ENCODE peak calls at places on chromosomes 13 and 19, in eight cellular contexts. One of them, this sample, is unnamed.

GRCh38 chr19:13959962-13960862 is 7.9 kb downstream of the DCAF15 start:
- DNase-seq in right lobe of liver: no peak
- DNase-seq in brain microvascular endothelial cell: no peak
- DNase-seq in lower lobe of right lung: no peak
- DNase-seq in AG09319: no peak
- DNase-seq in CD4-positive, alpha-beta T cell: no peak
- DNase-seq in endothelial cell: peak; percentile 55
- DNase-seq in lung: no peak
- DNase-seq in this sample: no peak

GRCh38 chr19:2374808-2375207 is 14.7 kb downstream of the TMPRSS9 start:
- DNase-seq in AG09319: no peak
- DNase-seq in lung: no peak
- DNase-seq in CD4-positive, alpha-beta T cell: no peak
- DNase-seq in brain microvascular endothelial cell: no peak
- DNase-seq in endothelial cell: no peak
- DNase-seq in right lobe of liver: no peak
- DNase-seq in lower lobe of right lung: no peak
- DNase-seq in this sample: no peak

GRCh38 chr13:98429081-98429480 is 147.8 kb downstream of the STK24 start:
- DNase-seq in CD4-positive, alpha-beta T cell: no peak
- DNase-seq in lower lobe of right lung: no peak
- DNase-seq in brain microvascular endothelial cell: no peak
- DNase-seq in AG09319: no peak
- DNase-seq in endothelial cell: no peak
- DNase-seq in lung: no peak
- DNase-seq in right lobe of liver: no peak
- DNase-seq in this sample: no peak

GRCh38 chr13:75481176-75482069 is 546 bp downstream of the TBC1D4 start:
- DNase-seq in right lobe of liver: peak; percentile 54
- DNase-seq in brain microvascular endothelial cell: no peak
- DNase-seq in CD4-positive, alpha-beta T cell: no peak
- DNase-seq in endothelial cell: peak; percentile 42
- DNase-seq in lower lobe of right lung: peak; percentile 58
- DNase-seq in lung: peak; percentile 31
- DNase-seq in AG09319: no peak
- DNase-seq in this sample: peak; percentile 37

GRCh38 chr19:3743486-3743885 is 18.0 kb downstream of the APBA3 start:
- DNase-seq in lower lobe of right lung: no peak
- DNase-seq in right lobe of liver: no peak
- DNase-seq in endothelial cell: no peak
- DNase-seq in CD4-positive, alpha-beta T cell: no peak
- DNase-seq in lung: no peak
- DNase-seq in AG09319: no peak
- DNase-seq in brain microvascular endothelial cell: peak; percentile 28
- DNase-seq in this sample: no peak

GRCh38 chr13:23714672-23715071 is 144.5 kb downstream of the TNFRSF19 start:
- DNase-seq in CD4-positive, alpha-beta T cell: no peak
- DNase-seq in AG09319: no peak
- DNase-seq in brain microvascular endothelial cell: no peak
- DNase-seq in lower lobe of right lung: no peak
- DNase-seq in right lobe of liver: no peak
- DNase-seq in endothelial cell: no peak
- DNase-seq in lung: no peak
- DNase-seq in this sample: no peak

GRCh38 chr19:35790981-35791813 is 15.8 kb downstream of the ARHGAP33 start:
- DNase-seq in endothelial cell: no peak
- DNase-seq in lung: no peak
- DNase-seq in CD4-positive, alpha-beta T cell: no peak
- DNase-seq in brain microvascular endothelial cell: no peak
- DNase-seq in right lobe of liver: peak; percentile 48
- DNase-seq in lower lobe of right lung: no peak
- DNase-seq in AG09319: no peak
- DNase-seq in this sample: no peak

GRCh38 chr13:24683833-24684599 is 3.8 kb downstream of the ATP12A start:
- DNase-seq in AG09319: no peak
- DNase-seq in CD4-positive, alpha-beta T cell: peak; percentile 58
- DNase-seq in endothelial cell: peak; percentile 82
- DNase-seq in brain microvascular endothelial cell: peak; percentile 29
- DNase-seq in lung: peak; percentile 50
- DNase-seq in lower lobe of right lung: peak; percentile 65
- DNase-seq in right lobe of liver: peak; percentile 59
- DNase-seq in this sample: peak; percentile 11

GRCh38 chr19:45863840-45864628 is at the start of gene FOXA3:
- DNase-seq in endothelial cell: peak; percentile 71
- DNase-seq in lung: no peak
- DNase-seq in CD4-positive, alpha-beta T cell: peak; percentile 32
- DNase-seq in lower lobe of right lung: no peak
- DNase-seq in AG09319: no peak
- DNase-seq in brain microvascular endothelial cell: no peak
- DNase-seq in right lobe of liver: peak; percentile 85
- DNase-seq in this sample: peak; percentile 8

GRCh38 chr13:83007226-83007625 is 875.0 kb downstream of the SLITRK1 start:
- DNase-seq in brain microvascular endothelial cell: no peak
- DNase-seq in endothelial cell: no peak
- DNase-seq in right lobe of liver: no peak
- DNase-seq in lower lobe of right lung: no peak
- DNase-seq in CD4-positive, alpha-beta T cell: no peak
- DNase-seq in lung: no peak
- DNase-seq in AG09319: no peak
- DNase-seq in this sample: no peak

GRCh38 chr19:56080669-56081401 is 40.3 kb downstream of the ZNF787 start:
- DNase-seq in brain microvascular endothelial cell: peak; percentile 85
- DNase-seq in CD4-positive, alpha-beta T cell: peak; percentile 50
- DNase-seq in right lobe of liver: peak; percentile 78
- DNase-seq in lung: peak; percentile 82
- DNase-seq in AG09319: peak; percentile 31
- DNase-seq in endothelial cell: peak; percentile 81
- DNase-seq in lower lobe of right lung: peak; percentile 87
- DNase-seq in this sample: peak; percentile 70

GRCh38 chr13:49253997-49254396 is 6.3 kb downstream of the CDADC1 start:
- DNase-seq in lung: no peak
- DNase-seq in endothelial cell: no peak
- DNase-seq in brain microvascular endothelial cell: no peak
- DNase-seq in right lobe of liver: no peak
- DNase-seq in lower lobe of right lung: no peak
- DNase-seq in CD4-positive, alpha-beta T cell: no peak
- DNase-seq in AG09319: no peak
- DNase-seq in this sample: no peak

GRCh38 chr19:41753159-41753558 is 2.2 kb upstream of the CEACAM6 start:
- DNase-seq in endothelial cell: peak; percentile 77
- DNase-seq in AG09319: no peak
- DNase-seq in right lobe of liver: no peak
- DNase-seq in lung: peak; percentile 81
- DNase-seq in brain microvascular endothelial cell: peak; percentile 2
- DNase-seq in CD4-positive, alpha-beta T cell: peak; percentile 73
- DNase-seq in lower lobe of right lung: peak; percentile 87
- DNase-seq in this sample: no peak

GRCh38 chr13:30581582-30581981 is 36.1 kb upstream of the USPL1 start:
- DNase-seq in endothelial cell: peak; percentile 16
- DNase-seq in CD4-positive, alpha-beta T cell: no peak
- DNase-seq in right lobe of liver: no peak
- DNase-seq in brain microvascular endothelial cell: no peak
- DNase-seq in lung: no peak
- DNase-seq in lower lobe of right lung: no peak
- DNase-seq in AG09319: no peak
- DNase-seq in this sample: no peak

GRCh38 chr19:38032951-38033350 is 125.9 kb downstream of the SIPA1L3 start:
- DNase-seq in endothelial cell: no peak
- DNase-seq in right lobe of liver: no peak
- DNase-seq in CD4-positive, alpha-beta T cell: no peak
- DNase-seq in AG09319: no peak
- DNase-seq in lung: no peak
- DNase-seq in brain microvascular endothelial cell: no peak
- DNase-seq in lower lobe of right lung: no peak
- DNase-seq in this sample: peak; percentile 52

GRCh38 chr13:35818577-35819165 is 312.5 kb downstream of the DCLK1 start:
- DNase-seq in lung: no peak
- DNase-seq in right lobe of liver: no peak
- DNase-seq in CD4-positive, alpha-beta T cell: no peak
- DNase-seq in brain microvascular endothelial cell: no peak
- DNase-seq in endothelial cell: no peak
- DNase-seq in lower lobe of right lung: no peak
- DNase-seq in AG09319: peak; percentile 37
- DNase-seq in this sample: peak; percentile 55

GRCh38 chr19:8462601-8463000 is 17.8 kb downstream of the HNRNPM start:
- DNase-seq in brain microvascular endothelial cell: no peak
- DNase-seq in AG09319: no peak
- DNase-seq in lung: no peak
- DNase-seq in CD4-positive, alpha-beta T cell: no peak
- DNase-seq in lower lobe of right lung: no peak
- DNase-seq in right lobe of liver: no peak
- DNase-seq in endothelial cell: no peak
- DNase-seq in this sample: no peak

GRCh38 chr19:33132425-33132824 is 511 bp downstream of the WDR88 start:
- DNase-seq in AG09319: no peak
- DNase-seq in lower lobe of right lung: no peak
- DNase-seq in CD4-positive, alpha-beta T cell: no peak
- DNase-seq in brain microvascular endothelial cell: no peak
- DNase-seq in endothelial cell: peak; percentile 37
- DNase-seq in lung: no peak
- DNase-seq in right lobe of liver: no peak
- DNase-seq in this sample: no peak

GRCh38 chr13:47598340-47598911 is 402.6 kb downstream of the SUCLA2 start:
- DNase-seq in lung: no peak
- DNase-seq in lower lobe of right lung: no peak
- DNase-seq in right lobe of liver: no peak
- DNase-seq in endothelial cell: no peak
- DNase-seq in AG09319: no peak
- DNase-seq in CD4-positive, alpha-beta T cell: no peak
- DNase-seq in brain microvascular endothelial cell: no peak
- DNase-seq in this sample: peak; percentile 26
- TF ChIP-seq CTCF in lung: no peak
- TF ChIP-seq CTCF in lower lobe of right lung: peak; percentile 20
- TF ChIP-seq CTCF in right lobe of liver: peak; percentile 47
- TF ChIP-seq CTCF in endothelial cell: peak; percentile 47
- TF ChIP-seq CTCF in AG09319: peak; percentile 21
- TF ChIP-seq CTCF in CD4-positive, alpha-beta T cell: no peak
- TF ChIP-seq CTCF in brain microvascular endothelial cell: peak; percentile 5
- TF ChIP-seq CTCF in this sample: peak; percentile 34

DNA sequence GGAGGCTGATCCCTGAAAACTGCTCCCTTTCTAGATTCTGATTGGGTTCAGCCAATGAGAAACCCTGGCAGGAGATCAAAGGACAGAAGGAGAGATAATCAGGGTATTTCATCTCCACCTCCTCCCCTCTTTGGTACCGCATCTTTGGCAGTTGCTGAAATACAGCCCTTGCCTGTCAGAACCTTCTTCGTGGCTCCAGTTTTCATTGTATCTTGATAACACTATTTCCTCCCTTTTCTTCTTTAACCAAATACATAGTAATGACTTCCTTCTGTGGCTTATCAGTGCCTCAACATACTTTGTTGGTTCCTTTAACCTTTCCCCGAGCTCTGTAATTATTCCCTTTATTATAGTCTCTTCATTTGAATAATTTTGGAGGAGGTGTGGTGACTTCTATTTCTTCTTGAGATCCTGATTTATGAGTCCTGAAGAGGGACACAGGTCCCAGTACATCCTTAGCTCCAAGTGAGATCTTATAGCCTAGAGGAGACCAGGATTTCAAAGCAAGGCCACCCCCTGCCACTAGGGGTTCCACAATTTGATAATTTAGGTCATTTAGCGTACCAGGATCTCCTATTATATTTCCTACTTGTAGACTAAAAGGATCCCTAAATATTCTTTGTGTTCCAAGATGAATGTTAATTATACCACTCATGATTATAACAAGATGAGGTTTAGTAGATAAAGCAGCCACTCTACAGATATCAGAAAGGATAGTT is 98.0 kb downstream of the EDNRB start:
- DNase-seq in lower lobe of right lung: no peak
- DNase-seq in brain microvascular endothelial cell: no peak
- DNase-seq in AG09319: no peak
- DNase-seq in endothelial cell: no peak
- DNase-seq in CD4-positive, alpha-beta T cell: no peak
- DNase-seq in right lobe of liver: no peak
- DNase-seq in lung: no peak
- DNase-seq in this sample: no peak
- TF ChIP-seq CTCF in lower lobe of right lung: no peak
- TF ChIP-seq CTCF in brain microvascular endothelial cell: peak; percentile 35
- TF ChIP-seq CTCF in AG09319: no peak
- TF ChIP-seq CTCF in endothelial cell: peak; percentile 60
- TF ChIP-seq CTCF in CD4-positive, alpha-beta T cell: no peak
- TF ChIP-seq CTCF in right lobe of liver: no peak
- TF ChIP-seq CTCF in lung: no peak
- TF ChIP-seq CTCF in this sample: no peak

GRCh38 chr19:29841559-29842367 is 30.0 kb downstream of the CCNE1 start:
- DNase-seq in right lobe of liver: no peak
- DNase-seq in endothelial cell: no peak
- DNase-seq in lung: no peak
- DNase-seq in lower lobe of right lung: no peak
- DNase-seq in brain microvascular endothelial cell: peak; percentile 47
- DNase-seq in CD4-positive, alpha-beta T cell: no peak
- DNase-seq in AG09319: no peak
- DNase-seq in this sample: peak; percentile 9

GRCh38 chr19:29842471-29843179 is 30.8 kb downstream of the CCNE1 start:
- DNase-seq in AG09319: no peak
- DNase-seq in lower lobe of right lung: peak; percentile 65
- DNase-seq in right lobe of liver: no peak
- DNase-seq in lung: no peak
- DNase-seq in CD4-positive, alpha-beta T cell: no peak
- DNase-seq in endothelial cell: no peak
- DNase-seq in brain microvascular endothelial cell: no peak
- DNase-seq in this sample: no peak

GRCh38 chr19:29845576-29846176 is 33.9 kb downstream of the CCNE1 start:
- DNase-seq in CD4-positive, alpha-beta T cell: peak; percentile 16
- DNase-seq in endothelial cell: no peak
- DNase-seq in right lobe of liver: no peak
- DNase-seq in lower lobe of right lung: no peak
- DNase-seq in brain microvascular endothelial cell: peak; percentile 26
- DNase-seq in AG09319: no peak
- DNase-seq in lung: no peak
- DNase-seq in this sample: no peak

GRCh38 chr19:29843180-29844051 is 31.6 kb downstream of the CCNE1 start:
- DNase-seq in AG09319: no peak
- DNase-seq in lung: peak; percentile 32
- DNase-seq in brain microvascular endothelial cell: peak; percentile 1
- DNase-seq in right lobe of liver: peak; percentile 51
- DNase-seq in CD4-positive, alpha-beta T cell: no peak
- DNase-seq in endothelial cell: no peak
- DNase-seq in lower lobe of right lung: peak; percentile 52
- DNase-seq in this sample: no peak

GRCh38 chr19:29844891-29845575 is 33.2 kb downstream of the CCNE1 start:
- DNase-seq in brain microvascular endothelial cell: peak; percentile 86
- DNase-seq in CD4-positive, alpha-beta T cell: peak; percentile 97
- DNase-seq in right lobe of liver: peak; percentile 95
- DNase-seq in lower lobe of right lung: peak; percentile 95
- DNase-seq in AG09319: peak; percentile 67
- DNase-seq in lung: peak; percentile 94
- DNase-seq in endothelial cell: peak; percentile 95
- DNase-seq in this sample: peak; percentile 93
- TF ChIP-seq CTCF in brain microvascular endothelial cell: no peak
- TF ChIP-seq CTCF in CD4-positive, alpha-beta T cell: no peak
- TF ChIP-seq CTCF in right lobe of liver: no peak
- TF ChIP-seq CTCF in lower lobe of right lung: no peak
- TF ChIP-seq CTCF in AG09319: no peak
- TF ChIP-seq CTCF in lung: no peak
- TF ChIP-seq CTCF in endothelial cell: no peak
- TF ChIP-seq CTCF in this sample: peak; percentile 1

DNA sequence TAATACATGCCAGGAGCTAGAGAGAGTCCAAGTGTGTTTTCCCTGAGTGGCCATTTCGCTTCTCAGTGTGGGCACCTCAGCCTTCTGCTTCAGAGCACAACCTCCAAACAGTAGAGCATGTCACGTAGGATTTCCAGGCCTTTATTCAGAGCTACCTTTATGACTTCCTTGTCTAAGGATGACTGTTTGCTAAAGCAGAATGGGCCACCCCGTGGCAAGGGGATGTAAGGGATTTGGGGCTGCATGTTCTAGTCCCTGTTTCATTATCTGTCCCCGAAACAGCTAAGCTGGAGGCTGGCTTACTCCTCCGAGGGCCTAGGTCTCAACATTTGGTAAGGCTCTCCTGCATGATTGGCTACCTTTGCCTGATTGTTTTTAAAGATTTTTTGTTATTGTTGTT is 6.0 kb downstream of the RNASEH2B start:
- DNase-seq in lower lobe of right lung: no peak
- DNase-seq in right lobe of liver: no peak
- DNase-seq in endothelial cell: no peak
- DNase-seq in lung: no peak
- DNase-seq in AG09319: no peak
- DNase-seq in CD4-positive, alpha-beta T cell: no peak
- DNase-seq in brain microvascular endothelial cell: no peak
- DNase-seq in this sample: no peak
- TF ChIP-seq CTCF in lower lobe of right lung: no peak
- TF ChIP-seq CTCF in right lobe of liver: no peak
- TF ChIP-seq CTCF in endothelial cell: no peak
- TF ChIP-seq CTCF in lung: no peak
- TF ChIP-seq CTCF in AG09319: no peak
- TF ChIP-seq CTCF in CD4-positive, alpha-beta T cell: peak; percentile 14
- TF ChIP-seq CTCF in brain microvascular endothelial cell: no peak
- TF ChIP-seq CTCF in this sample: no peak